ENCODE peak calls at places on chromosomes 6 and 20, in nine cellular contexts. G, C, B, L, X, N, D, W and F are unnamed samples.

GRCh38 chr20:10376271-10377075 is 57.5 kb downstream of the MKKS start:
- DNase-seq in G (no peak), C (no peak), B (no peak), L (peak; percentile 31), X (peak; percentile 42), N (no peak), D (no peak), W (no peak), F (no peak)

GRCh38 chr6:40906759-40907158 is 132.3 kb downstream of the UNC5CL start:
- DNase-seq in G (no peak), C (no peak), B (no peak), L (no peak), X (no peak), N (no peak), D (no peak), W (no peak), F (no peak)

GRCh38 chr6:166389119-166389518 is 6.4 kb upstream of the MPC1 start:
- DNase-seq in G (no peak), C (no peak), B (no peak), L (no peak), X (no peak), N (no peak), D (no peak), W (no peak), F (no peak)

GRCh38 chr6:25652007-25652515 is at the start of gene SCGN:
- DNase-seq in G (no peak), C (peak; percentile 31), B (peak; percentile 60), L (peak; percentile 91), X (peak; percentile 67), N (peak; percentile 48), D (peak; percentile 10), W (peak; percentile 88), F (peak; percentile 71)

GRCh38 chr20:33668087-33668790 is 1.5 kb downstream of the ACTL10 start:
- DNase-seq in G (no peak), C (no peak), B (no peak), L (no peak), X (no peak), N (peak; percentile 49), D (no peak), W (peak; percentile 76), F (peak; percentile 92)

GRCh38 chr6:139839506-139840156 is 465.2 kb upstream of the CITED2 start:
- DNase-seq in G (no peak), C (peak; percentile 34), B (no peak), L (no peak), X (peak; percentile 44), N (no peak), D (no peak), W (no peak), F (no peak)

GRCh38 chr6:154329350-154330170 is 27.0 kb downstream of the IPCEF1 start:
- DNase-seq in G (no peak), C (no peak), B (no peak), L (no peak), X (peak; percentile 17), N (no peak), D (no peak), W (no peak), F (no peak)

GRCh38 chr6:3190779-3191178 is 33.4 kb upstream of the TUBB2A start:
- DNase-seq in G (no peak), C (no peak), B (no peak), L (no peak), X (no peak), N (no peak), D (no peak), W (no peak), F (no peak)